ENCODE peak calls at places on chromosomes 1 and 21, in nine cellular contexts. R, Z, V, S, U, D, T, A and J are unnamed samples.

GRCh38 chr1:171515299-171515698 is 30.0 kb downstream of the PRRC2C start:
- DNase-seq in D (no peak), A (no peak), Z (no peak), R (no peak), S (no peak), V (no peak), T (no peak), U (no peak), J (no peak)

GRCh38 chr1:33336580-33336979 is 15.7 kb upstream of the A3GALT2 start:
- DNase-seq in T (no peak), S (no peak), U (no peak), V (no peak), A (no peak), D (no peak), Z (no peak), R (no peak), J (no peak)

GRCh38 chr1:204624631-204625216 is 60.8 kb downstream of the LRRN2 start:
- DNase-seq in V (no peak), U (no peak), D (no peak), A (no peak), Z (no peak), T (no peak), R (no peak), S (no peak), J (no peak)

GRCh38 chr1:84300501-84300900 is 1.0 kb upstream of the SAMD13 start:
- DNase-seq in V (no peak), T (no peak), D (no peak), Z (no peak), S (no peak), U (no peak), R (no peak), A (no peak), J (no peak)

GRCh38 chr21:34939673-34940321 is 109.3 kb downstream of the RUNX1 start:
- DNase-seq in Z (no peak), R (no peak), T (no peak), A (no peak), V (no peak), S (no peak), D (no peak), U (no peak), J (no peak)

GRCh38 chr1:115210302-115210711 is 121.0 kb upstream of the TSPAN2 start:
- DNase-seq in U (no peak), A (no peak), S (peak; percentile 69), R (no peak), V (no peak), T (no peak), D (peak; percentile 97), Z (no peak), J (no peak)

GRCh38 chr1:6259491-6260362 is 1.2 kb downstream of the GPR153 start:
- DNase-seq in V (peak; percentile 86), A (peak; percentile 87), U (peak; percentile 91), D (peak; percentile 92), Z (peak; percentile 83), R (peak; percentile 81), S (no peak), T (peak; percentile 83), J (peak; percentile 76)

GRCh38 chr1:78500529-78500928 is 9.8 kb downstream of the PTGFR start:
- DNase-seq in A (no peak), V (no peak), Z (no peak), D (no peak), S (no peak), U (no peak), R (no peak), T (no peak), J (no peak)

GRCh38 chr21:32886339-32886738 is 114.8 kb upstream of the PAXBP1 start:
- DNase-seq in D (peak; percentile 9), V (no peak), S (no peak), T (no peak), Z (no peak), R (peak; percentile 28), A (no peak), U (no peak), J (peak; percentile 10)

GRCh38 chr1:115461526-115461925 is 123.5 kb upstream of the NGF start:
- DNase-seq in Z (no peak), R (no peak), U (no peak), D (no peak), V (no peak), A (no peak), S (no peak), T (no peak), J (no peak)

GRCh38 chr1:247962911-247963588 is 2.0 kb upstream of the OR2AK2 start:
- DNase-seq in R (no peak), U (no peak), T (no peak), A (no peak), V (no peak), D (no peak), Z (no peak), S (no peak), J (peak; percentile 12)

GRCh38 chr1:40140211-40140709 is 20.9 kb upstream of the RLF start:
- DNase-seq in A (no peak), S (no peak), V (no peak), Z (no peak), U (peak; percentile 52), D (peak; percentile 68), R (no peak), T (no peak), J (peak; percentile 14)

GRCh38 chr1:212477680-212478466 is 45.2 kb downstream of the NENF start:
- DNase-seq in S (no peak), A (no peak), D (no peak), T (no peak), R (no peak), U (no peak), Z (no peak), V (no peak), J (no peak)

GRCh38 chr1:23169727-23170335 is 1.2 kb upstream of the LUZP1 start:
- DNase-seq in Z (peak; percentile 65), D (no peak), V (no peak), T (peak; percentile 77), R (peak; percentile 28), S (no peak), U (peak; percentile 81), A (peak; percentile 64), J (peak; percentile 85)

GRCh38 chr1:116710326-116711060 is 43.0 kb upstream of the IGSF3 start:
- DNase-seq in S (no peak), R (no peak), A (no peak), V (no peak), T (no peak), D (no peak), U (no peak), Z (no peak), J (no peak)

GRCh38 chr1:16944038-16944437 is 22.3 kb downstream of the CROCC start:
- DNase-seq in R (no peak), Z (no peak), S (no peak), T (no peak), D (no peak), A (no peak), U (no peak), V (no peak), J (no peak)

GRCh38 chr1:31576201-31576669 is at the start of gene TINAGL1:
- DNase-seq in V (no peak), A (peak; percentile 80), U (peak; percentile 80), D (peak; percentile 94), T (no peak), S (no peak), R (no peak), Z (peak; percentile 80), J (no peak)

GRCh38 chr1:119254067-119254720 is 113.7 kb upstream of the WARS2 start:
- DNase-seq in R (no peak), A (no peak), T (no peak), Z (no peak), U (no peak), S (no peak), V (no peak), D (peak; percentile 90), J (peak; percentile 22)

GRCh38 chr1:62318320-62318755 is 896 bp downstream of the KANK4 start:
- DNase-seq in Z (no peak), U (no peak), R (no peak), S (no peak), V (peak; percentile 85), A (no peak), D (no peak), T (no peak), J (no peak)

GRCh38 chr21:18170829-18171228 is 73.8 kb upstream of the CHODL start:
- DNase-seq in T (no peak), Z (no peak), R (no peak), S (no peak), D (no peak), V (no peak), A (no peak), U (no peak), J (no peak)

GRCh38 chr1:26957306-26957705 is 3.0 kb downstream of the KDF1 start:
- DNase-seq in V (no peak), D (no peak), R (no peak), U (no peak), S (no peak), Z (no peak), T (no peak), A (no peak), J (no peak)

GRCh38 chr1:1425753-1426495 is 4.8 kb upstream of the ANKRD65 start:
- DNase-seq in D (no peak), R (no peak), A (no peak), S (no peak), Z (no peak), V (peak; percentile 53), T (no peak), U (peak; percentile 50), J (no peak)

GRCh38 chr1:3638676-3639075 is 11.2 kb downstream of the WRAP73 start:
- DNase-seq in R (no peak), Z (no peak), U (no peak), V (peak; percentile 17), A (peak; percentile 2), D (no peak), S (no peak), T (no peak), J (no peak)
- H3K36me3 ChIP-seq in R (peaks cover 30% of the 10 kb centered on the region), Z (peaks cover 63% of the 10 kb centered on the region), U (peaks cover 64% of the 10 kb centered on the region), V (no peaks in the 10 kb centered on the region), A (peaks cover 86% of the 10 kb centered on the region), D (peaks cover 35% of the 10 kb centered on the region), S (peaks cover 23% of the 10 kb centered on the region), T (peaks cover 71% of the 10 kb centered on the region), J (peaks cover 12% of the 10 kb centered on the region)

GRCh38 chr1:12598914-12599463 is 19.0 kb downstream of the DHRS3 start:
- DNase-seq in Z (no peak), R (no peak), D (no peak), U (no peak), S (no peak), A (no peak), T (no peak), V (no peak), J (no peak)
- H3K36me3 ChIP-seq in Z (no peaks in the 10 kb centered on the region), R (no peaks in the 10 kb centered on the region), D (peaks cover 4% of the 10 kb centered on the region), U (peaks cover 15% of the 10 kb centered on the region), S (peaks cover 27% of the 10 kb centered on the region), A (no peaks in the 10 kb centered on the region), T (no peaks in the 10 kb centered on the region), V (no peaks in the 10 kb centered on the region), J (peaks cover 80% of the 10 kb centered on the region)

DNA sequence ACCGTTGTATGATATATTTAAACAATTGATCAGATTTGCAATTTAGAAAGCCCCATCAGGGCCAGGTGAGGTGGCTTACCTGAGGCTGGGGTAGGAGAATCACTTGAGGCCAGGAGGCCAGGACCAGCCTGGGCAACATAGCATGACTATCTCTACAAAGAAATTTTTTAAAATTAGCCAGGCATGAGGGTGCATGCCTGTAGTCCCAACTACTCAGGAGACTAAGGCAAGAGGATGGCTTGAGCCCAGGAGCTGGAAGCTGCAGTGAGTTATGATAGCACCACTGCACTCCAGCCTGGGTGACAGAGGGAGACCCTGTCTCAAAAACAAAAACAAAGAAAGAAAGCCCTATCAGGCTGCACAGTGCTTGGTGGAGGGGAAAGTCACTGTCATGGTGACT is 159.9 kb upstream of the RAB4A start:
- DNase-seq in V (no peak), Z (no peak), D (no peak), S (no peak), T (no peak), U (no peak), A (no peak), R (no peak), J (no peak)
- H3K36me3 ChIP-seq in V (no peaks in the 10 kb centered on the region), Z (no peaks in the 10 kb centered on the region), D (no peaks in the 10 kb centered on the region), S (no peaks in the 10 kb centered on the region), T (no peaks in the 10 kb centered on the region), U (no peaks in the 10 kb centered on the region), A (no peaks in the 10 kb centered on the region), R (no peaks in the 10 kb centered on the region), J (no peaks in the 10 kb centered on the region)

GRCh38 chr1:223742861-223743517 is 30.6 kb downstream of the CAPN2 start:
- DNase-seq in D (no peak), V (no peak), A (no peak), U (no peak), S (no peak), T (no peak), R (no peak), Z (no peak), J (no peak)
- H3K36me3 ChIP-seq in D (peaks cover 80% of the 10 kb centered on the region), V (no peaks in the 10 kb centered on the region), A (peaks cover 36% of the 10 kb centered on the region), U (peaks cover 63% of the 10 kb centered on the region), S (peaks cover 27% of the 10 kb centered on the region), T (peaks cover 33% of the 10 kb centered on the region), R (peaks cover 17% of the 10 kb centered on the region), Z (peaks cover 31% of the 10 kb centered on the region), J (peaks cover 74% of the 10 kb centered on the region)